ENCODE peak calls at places on chromosomes 4 and X, in seven cellular contexts. A is hepatocyte, X is HCT116, C is SK-N-SH, L is OCI-LY7, W is GM23248, H is MM.1S. D is an unnamed sample.

GRCh38 chrX:9312922-9313867 is 151.7 kb upstream of the TBL1X start:
- DNase-seq in A (peak; percentile 13), X (peak; percentile 15), C (peak; percentile 43), L (peak; percentile 46), W (no peak), H (peak; percentile 50), D (peak; percentile 58)

GRCh38 chr4:54525602-54526001 is 132.2 kb upstream of the KIT start:
- DNase-seq in A (no peak), X (no peak), C (no peak), L (no peak), W (peak; percentile 88), H (no peak), D (no peak)

GRCh38 chr4:54428940-54429339 is 199.8 kb downstream of the PDGFRA start:
- DNase-seq in A (no peak), X (no peak), C (no peak), L (no peak), W (no peak), H (no peak), D (no peak)

GRCh38 chr4:36944227-36944626 is 300.3 kb upstream of the NWD2 start:
- DNase-seq in A (no peak), X (no peak), C (no peak), L (no peak), W (no peak), H (no peak), D (no peak)

GRCh38 chr4:9943761-9944160 is 77.5 kb downstream of the SLC2A9 start:
- DNase-seq in A (no peak), X (no peak), C (no peak), L (no peak), W (no peak), H (no peak), D (no peak)

GRCh38 chr4:145679520-145679919 is 426 bp upstream of the C4orf51 start:
- DNase-seq in A (peak; percentile 71), X (peak; percentile 43), C (no peak), L (no peak), W (peak; percentile 93), H (no peak), D (no peak)

GRCh38 chrX:126770179-126770578 is 49.4 kb upstream of the PRR32 start:
- DNase-seq in A (peak; percentile 21), X (no peak), C (peak; percentile 22), L (peak; percentile 3), W (peak; percentile 0), H (peak; percentile 61), D (peak; percentile 53)

GRCh38 chr4:100391913-100392312 is 125.9 kb downstream of the EMCN start:
- DNase-seq in A (no peak), X (no peak), C (no peak), L (no peak), W (peak; percentile 58), H (peak; percentile 42), D (no peak)

GRCh38 chr4:56979674-56980073 is 978 bp downstream of the POLR2B start:
- DNase-seq in A (peak; percentile 48), X (no peak), C (no peak), L (peak; percentile 47), W (peak; percentile 69), H (peak; percentile 56), D (peak; percentile 46)

GRCh38 chr4:37803348-37803973 is 23.0 kb upstream of the PGM2 start:
- DNase-seq in A (peak; percentile 61), X (no peak), C (peak; percentile 25), L (peak; percentile 77), W (peak; percentile 67), H (peak; percentile 62), D (peak; percentile 62)

GRCh38 chr4:98748609-98749008 is 90.2 kb upstream of the TSPAN5 start:
- DNase-seq in A (no peak), X (no peak), C (no peak), L (no peak), W (no peak), H (no peak), D (no peak)

GRCh38 chr4:184401397-184402171 is 72.8 kb downstream of the IRF2 start:
- DNase-seq in A (no peak), X (no peak), C (no peak), L (no peak), W (no peak), H (no peak), D (peak; percentile 88)

GRCh38 chr4:16516796-16517413 is 290.6 kb upstream of the TAPT1 start:
- DNase-seq in A (peak; percentile 76), X (no peak), C (peak; percentile 63), L (no peak), W (peak; percentile 77), H (no peak), D (peak; percentile 51)

GRCh38 chrX:13851996-13852695 is 35.3 kb upstream of the GPM6B start:
- DNase-seq in A (no peak), X (no peak), C (no peak), L (peak; percentile 30), W (no peak), H (peak; percentile 20), D (no peak)

GRCh38 chrX:129665916-129666644 is 11.3 kb upstream of the APLN start:
- DNase-seq in A (no peak), X (peak; percentile 26), C (no peak), L (no peak), W (peak; percentile 83), H (no peak), D (peak; percentile 40)

GRCh38 chrX:52867610-52868348 is at the start of gene XAGE3:
- DNase-seq in A (no peak), X (no peak), C (no peak), L (no peak), W (no peak), H (no peak), D (no peak)
- TF ChIP-seq EZH2phosphoT487 in A (no peak), X (no peak), C (no peak), L (no peak), W (no peak), H (no peak), D (no peak)

GRCh38 chr4:126915999-126916625 is 716.6 kb upstream of the INTU start:
- DNase-seq in A (no peak), X (no peak), C (no peak), L (no peak), W (peak; percentile 35), H (no peak), D (no peak)

GRCh38 chr4:126916626-126917140 is 716.1 kb upstream of the INTU start:
- DNase-seq in A (peak; percentile 17), X (no peak), C (no peak), L (no peak), W (peak; percentile 84), H (no peak), D (no peak)
- TF ChIP-seq EZH2phosphoT487 in A (no peak), X (no peak), C (no peak), L (no peak), W (no peak), H (no peak), D (no peak)

GRCh38 chr4:89829470-89830138 is 7.4 kb downstream of the SNCA start:
- DNase-seq in A (no peak), X (no peak), C (no peak), L (peak; percentile 35), W (no peak), H (peak; percentile 94), D (no peak)
- TF ChIP-seq EZH2phosphoT487 in A (no peak), X (no peak), C (no peak), L (no peak), W (no peak), H (no peak), D (no peak)

DNA sequence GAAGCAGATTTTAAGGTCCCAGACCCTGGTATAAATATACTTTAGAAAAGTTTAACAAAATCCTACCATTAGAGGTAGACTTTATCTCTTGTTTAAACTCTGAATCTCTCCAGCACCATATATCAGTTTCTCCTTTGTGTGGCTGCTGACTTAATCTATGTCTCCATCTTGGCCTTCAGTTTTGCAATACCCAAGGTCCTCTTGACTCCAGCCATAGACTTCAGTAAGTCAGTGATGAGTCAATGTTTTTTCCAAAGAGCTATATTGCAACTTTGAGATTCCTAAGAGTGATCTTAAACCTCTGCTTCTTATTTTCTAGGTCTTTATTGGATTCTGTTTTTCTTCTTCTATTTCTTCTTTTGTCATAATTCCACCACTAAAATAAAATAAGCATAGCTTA is 50.8 kb upstream of the ADGRL3 start:
- DNase-seq in A (peak; percentile 14), X (no peak), C (no peak), L (no peak), W (no peak), H (no peak), D (no peak)
- TF ChIP-seq EZH2phosphoT487 in A (no peak), X (no peak), C (no peak), L (no peak), W (no peak), H (no peak), D (no peak)

GRCh38 chr4:7941111-7942018 is 1.7 kb upstream of the AFAP1 start:
- DNase-seq in A (no peak), X (no peak), C (no peak), L (no peak), W (peak; percentile 36), H (no peak), D (peak; percentile 80)
- TF ChIP-seq EZH2phosphoT487 in A (no peak), X (no peak), C (no peak), L (no peak), W (no peak), H (no peak), D (no peak)

GRCh38 chrX:154123241-154124219 is 20.5 kb upstream of the OPN1LW start:
- DNase-seq in A (peak; percentile 26), X (no peak), C (peak; percentile 67), L (peak; percentile 4), W (no peak), H (peak; percentile 59), D (no peak)
- TF ChIP-seq EZH2phosphoT487 in A (no peak), X (no peak), C (no peak), L (no peak), W (no peak), H (no peak), D (no peak)